ENCODE peak calls at places on chromosome 10, in four cellular contexts. K is left lung, N is lower lobe of right lung, P is endothelial cell. Q is an unnamed sample.

GRCh38 chr10:47277352-47278151 is 22.4 kb upstream of the GDF10 start:
- DNase-seq in K (no peak), N (no peak), P (no peak), Q (no peak)

GRCh38 chr10:124378817-124379510 is 39.8 kb downstream of the OAT start:
- DNase-seq in K (peak; percentile 51), N (no peak), P (no peak), Q (no peak)

GRCh38 chr10:126270116-126270515 is 118.2 kb downstream of the ADAM12 start:
- DNase-seq in K (no peak), N (no peak), P (no peak), Q (no peak)

GRCh38 chr10:78846770-78847169 is 222.0 kb upstream of the ZMIZ1 start:
- DNase-seq in K (no peak), N (no peak), P (no peak), Q (no peak)

GRCh38 chr10:78932861-78933260 is 135.9 kb upstream of the ZMIZ1 start:
- DNase-seq in K (no peak), N (no peak), P (no peak), Q (no peak)

GRCh38 chr10:104350146-104350635 is 3.4 kb upstream of the CFAP58 start:
- DNase-seq in K (no peak), N (no peak), P (no peak), Q (no peak)

GRCh38 chr10:119250641-119251314 is 43.4 kb downstream of the GRK5 start:
- DNase-seq in K (no peak), N (no peak), P (no peak), Q (no peak)

GRCh38 chr10:64257704-64258103 is 736.5 kb downstream of the REEP3 start:
- DNase-seq in K (no peak), N (no peak), P (no peak), Q (no peak)

GRCh38 chr10:11300563-11300962 is 282.9 kb downstream of the CELF2 start:
- DNase-seq in K (no peak), N (no peak), P (no peak), Q (no peak)

GRCh38 chr10:85635650-85636049 is 730.9 kb downstream of the GRID1 start:
- DNase-seq in K (no peak), N (no peak), P (no peak), Q (no peak)

GRCh38 chr10:80477813-80478212 is 23.7 kb downstream of the TSPAN14 start:
- DNase-seq in K (no peak), N (no peak), P (no peak), Q (no peak)

GRCh38 chr10:99207340-99207739 is 28.3 kb downstream of the HPSE2 start:
- DNase-seq in K (no peak), N (no peak), P (no peak), Q (no peak)

GRCh38 chr10:28520346-28520745 is 12.6 kb upstream of the WAC start:
- DNase-seq in K (no peak), N (no peak), P (no peak), Q (no peak)

GRCh38 chr10:129771024-129771423 is 193.1 kb downstream of the EBF3 start:
- DNase-seq in K (no peak), N (peak; percentile 36), P (no peak), Q (peak; percentile 73)

GRCh38 chr10:100826983-100827818 is 81.8 kb downstream of the PAX2 start:
- DNase-seq in K (no peak), N (no peak), P (no peak), Q (no peak)

GRCh38 chr10:51325649-51326048 is 251.4 kb downstream of the PRKG1 start:
- DNase-seq in K (no peak), N (no peak), P (no peak), Q (no peak)

GRCh38 chr10:115662424-115662823 is 569.3 kb downstream of the ATRNL1 start:
- DNase-seq in K (no peak), N (no peak), P (no peak), Q (no peak)

GRCh38 chr10:61836233-61836887 is 65.1 kb upstream of the ARID5B start:
- DNase-seq in K (no peak), N (no peak), P (no peak), Q (no peak)

GRCh38 chr10:37831495-37832333 is 25.7 kb downstream of the ZNF248 start:
- DNase-seq in K (no peak), N (no peak), P (no peak), Q (no peak)

GRCh38 chr10:89301231-89301630 is 615 bp upstream of the IFIT2 start:
- DNase-seq in K (no peak), N (no peak), P (no peak), Q (no peak)

GRCh38 chr10:124642076-124642710 is 102.0 kb downstream of the FAM53B start:
- DNase-seq in K (peak; percentile 73), N (peak; percentile 85), P (no peak), Q (no peak)

GRCh38 chr10:94183666-94184264 is 179.0 kb downstream of the NOC3L start:
- DNase-seq in K (no peak), N (no peak), P (no peak), Q (no peak)

GRCh38 chr10:46541017-46541661 is 15.3 kb downstream of the GPRIN2 start:
- DNase-seq in K (peak; percentile 52), N (peak; percentile 76), P (peak; percentile 80), Q (peak; percentile 94)

GRCh38 chr10:47418321-47418720 is 34.2 kb upstream of the ZNF488 start:
- DNase-seq in K (no peak), N (no peak), P (no peak), Q (no peak)

GRCh38 chr10:43054593-43054992 is 22.3 kb upstream of the RET start:
- DNase-seq in K (no peak), N (no peak), P (no peak), Q (no peak)

GRCh38 chr10:89392974-89393373 is 551 bp downstream of the IFIT1 start:
- DNase-seq in K (no peak), N (no peak), P (no peak), Q (no peak)

GRCh38 chr10:128751284-128751683 is 625.1 kb upstream of the MKI67 start:
- DNase-seq in K (peak; percentile 56), N (no peak), P (no peak), Q (no peak)

GRCh38 chr10:15344876-15345285 is 26.2 kb downstream of the FAM171A1 start:
- DNase-seq in K (no peak), N (no peak), P (no peak), Q (no peak)

GRCh38 chr10:6706725-6707124 is 126.6 kb upstream of the PRKCQ start:
- DNase-seq in K (no peak), N (no peak), P (no peak), Q (no peak)

GRCh38 chr10:114540191-114540590 is 117.9 kb downstream of the ABLIM1 start:
- DNase-seq in K (no peak), N (no peak), P (no peak), Q (no peak)

GRCh38 chr10:69337312-69338132 is 59.2 kb downstream of the HK1 start:
- DNase-seq in K (peak; percentile 65), N (peak; percentile 59), P (no peak), Q (no peak)

GRCh38 chr10:71864861-71865473 is 13.9 kb upstream of the PSAP start:
- DNase-seq in K (no peak), N (no peak), P (no peak), Q (peak; percentile 33)

GRCh38 chr10:117601716-117602115 is 59.2 kb downstream of the EMX2 start:
- DNase-seq in K (no peak), N (no peak), P (no peak), Q (no peak)

GRCh38 chr10:117603726-117604125 is 61.2 kb downstream of the EMX2 start:
- DNase-seq in K (no peak), N (no peak), P (no peak), Q (no peak)

GRCh38 chr10:117597216-117597615 is 54.7 kb downstream of the EMX2 start:
- DNase-seq in K (no peak), N (no peak), P (no peak), Q (no peak)

DNA sequence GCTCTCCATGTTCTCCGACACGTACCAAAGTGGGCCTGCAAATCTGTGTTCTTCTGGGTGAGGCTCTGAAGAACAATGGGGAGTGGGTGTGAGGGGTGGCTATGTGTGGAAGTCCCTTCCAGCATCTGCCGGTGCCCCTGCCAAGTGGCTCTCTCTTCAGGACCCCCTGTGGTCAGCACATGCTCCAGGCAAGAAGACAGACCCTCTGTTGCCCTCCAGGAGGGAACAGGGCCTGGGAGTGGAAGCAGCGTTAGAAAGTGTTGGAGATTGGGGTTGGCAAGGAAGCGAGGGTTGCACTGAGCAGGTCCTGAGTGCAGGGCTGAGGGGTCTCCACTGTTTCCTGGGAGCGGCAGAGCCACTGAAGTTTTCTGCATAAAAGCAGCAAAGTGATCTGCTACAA is 60.5 kb downstream of the EMX2 start:
- DNase-seq in K (no peak), N (no peak), P (no peak), Q (no peak)
- TF ChIP-seq CTCF in K (no peak), N (no peak), P (no peak), Q (no peak)

GRCh38 chr10:13613519-13613918 is 26.8 kb downstream of the PRPF18 start:
- DNase-seq in K (no peak), N (no peak), P (no peak), Q (no peak)
- TF ChIP-seq CTCF in K (no peak), N (peak; percentile 21), P (no peak), Q (peak; percentile 82)

DNA sequence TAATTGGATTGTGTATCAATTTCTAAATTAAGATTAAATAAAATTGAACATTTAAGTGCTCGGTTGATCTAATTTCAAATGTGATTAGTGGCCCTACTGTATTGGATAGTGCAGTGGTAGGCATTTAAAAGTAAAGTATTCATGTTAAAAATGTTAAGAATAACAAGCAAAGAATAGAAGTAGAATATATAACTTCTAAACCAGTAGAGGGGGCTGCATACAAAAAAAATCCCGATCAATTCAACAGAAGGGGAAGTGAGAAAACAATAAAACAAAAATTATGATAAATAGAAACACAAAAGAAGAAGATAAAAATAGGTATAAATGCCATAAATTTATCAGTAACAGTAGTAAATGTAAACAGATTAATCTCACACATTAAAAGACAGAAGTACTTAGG is 24.9 kb upstream of the WDFY4 start:
- DNase-seq in K (no peak), N (no peak), P (no peak), Q (no peak)
- TF ChIP-seq CTCF in K (no peak), N (peak; percentile 12), P (peak; percentile 68), Q (peak; percentile 83)

DNA sequence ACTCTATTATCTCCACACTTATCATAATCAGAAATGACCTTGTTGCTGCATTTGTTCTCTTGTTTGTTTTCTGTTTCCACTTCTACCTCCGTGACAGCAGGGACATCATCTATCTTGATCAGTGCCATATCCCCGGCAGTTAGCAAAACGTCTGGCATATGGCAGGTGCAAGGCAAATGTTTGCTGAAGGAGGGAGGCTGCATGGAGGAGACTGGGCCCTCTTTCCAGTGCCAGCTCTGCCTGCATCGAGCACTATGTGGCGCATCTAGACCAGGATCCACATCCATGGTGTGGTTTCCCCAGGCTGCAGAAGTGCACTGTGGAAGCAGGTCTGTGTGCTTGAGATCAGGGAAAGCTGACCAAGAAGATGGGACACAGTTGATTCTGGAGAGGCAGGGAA is 181.2 kb downstream of the KCNMA1 start:
- DNase-seq in K (no peak), N (no peak), P (no peak), Q (no peak)
- TF ChIP-seq CTCF in K (no peak), N (no peak), P (no peak), Q (peak; percentile 26)

DNA sequence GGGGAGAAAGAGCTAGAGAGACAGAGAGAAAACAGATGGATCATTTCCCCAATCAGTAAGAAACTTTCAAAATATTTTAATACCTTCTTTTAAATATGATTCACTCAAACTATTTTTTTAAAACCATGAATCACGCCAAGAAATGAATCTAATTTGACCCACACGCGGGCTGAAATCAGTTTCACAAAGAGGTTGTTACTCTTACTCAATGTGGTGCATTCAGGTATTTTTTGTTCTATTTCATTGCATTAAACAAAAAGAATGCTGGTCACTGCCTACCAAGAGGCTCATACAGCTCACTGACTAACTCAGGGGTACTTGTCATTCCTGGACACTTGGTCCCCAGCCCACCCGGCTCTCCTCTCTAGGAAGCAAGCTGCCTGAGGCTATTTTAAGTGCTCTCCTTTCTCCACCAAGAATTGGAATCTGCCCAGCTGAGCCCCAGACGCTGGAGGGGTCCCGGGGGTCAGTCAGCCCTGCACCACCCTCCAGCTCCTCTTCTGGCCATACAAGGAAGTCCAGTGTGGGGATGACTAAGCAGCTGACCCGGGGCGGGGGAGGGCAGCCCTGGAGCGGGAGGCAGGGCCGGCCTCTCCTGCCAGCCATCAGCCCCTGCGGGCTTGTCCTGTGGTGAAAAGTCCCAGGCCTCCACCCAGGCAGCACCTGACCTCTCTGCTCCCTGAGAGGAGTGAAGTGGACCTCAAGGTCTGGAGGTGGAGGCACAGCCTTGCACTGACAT is 21.7 kb upstream of the PFKP start:
- DNase-seq in K (peak; percentile 83), N (peak; percentile 78), P (peak; percentile 42), Q (peak; percentile 94)
- TF ChIP-seq CTCF in K (no peak), N (no peak), P (no peak), Q (peak; percentile 71)

Q was measured in chondrocyte.